ENCODE peak calls at places on chromosome 2, in seven cellular contexts. B, U, T, X, K, G and M are unnamed samples.
A peak's percentile ranks its signal among the peaks of the same experiment; 100 is the strongest.

GRCh38 chr2:156333274-156333950 is 891 bp upstream of the NR4A2 start:
- DNase-seq in U (no peak), G (no peak), B (peak; percentile 88), K (no peak), T (no peak), X (no peak), M (no peak)

GRCh38 chr2:1157107-1157506 is 206.5 kb downstream of the SNTG2 start:
- DNase-seq in X (no peak), G (no peak), B (no peak), U (no peak), T (peak; percentile 58), K (no peak), M (no peak)

GRCh38 chr2:163732718-163733117 is 3.1 kb downstream of the FIGN start:
- DNase-seq in B (no peak), G (no peak), K (no peak), U (no peak), X (no peak), T (no peak), M (no peak)

GRCh38 chr2:233995985-233996384 is 54.5 kb upstream of the SPP2 start:
- DNase-seq in G (no peak), K (no peak), X (no peak), U (no peak), B (no peak), T (no peak), M (no peak)

GRCh38 chr2:205754285-205754923 is 72.1 kb downstream of the NRP2 start:
- DNase-seq in T (no peak), U (peak; percentile 6), G (no peak), B (no peak), K (no peak), X (no peak), M (no peak)

GRCh38 chr2:120367649-120368048 is 21.7 kb downstream of the INHBB start:
- DNase-seq in T (no peak), B (no peak), X (no peak), G (no peak), K (peak; percentile 9), U (peak; percentile 55), M (no peak)

GRCh38 chr2:24745825-24746224 is 47.4 kb downstream of the PTRHD1 start:
- DNase-seq in T (no peak), B (no peak), X (no peak), K (no peak), U (no peak), G (no peak), M (no peak)

GRCh38 chr2:175432021-175432420 is 250.5 kb upstream of the ATP5MC3 start:
- DNase-seq in G (no peak), U (no peak), X (no peak), T (no peak), K (no peak), B (no peak), M (no peak)

GRCh38 chr2:20065885-20066602 is 14.6 kb upstream of the LAPTM4A start:
- DNase-seq in K (peak; percentile 76), B (no peak), U (peak; percentile 90), G (no peak), X (no peak), T (peak; percentile 46), M (no peak)

GRCh38 chr2:82062469-82062868 is 1757.9 kb upstream of the LRRTM1 start:
- DNase-seq in K (no peak), T (no peak), G (no peak), U (no peak), X (no peak), B (no peak), M (no peak)

GRCh38 chr2:85259101-85259590 is 68.6 kb downstream of the TGOLN2 start:
- DNase-seq in U (peak; percentile 75), G (no peak), T (no peak), K (no peak), X (peak; percentile 31), B (no peak), M (no peak)

GRCh38 chr2:94992360-94992759 is 33.1 kb upstream of the MAL start:
- DNase-seq in U (no peak), X (no peak), B (no peak), T (no peak), G (no peak), K (no peak), M (no peak)

GRCh38 chr2:119117891-119118882 is 40.4 kb downstream of the C1QL2 start:
- DNase-seq in K (no peak), U (no peak), X (no peak), B (no peak), G (no peak), T (no peak), M (no peak)

GRCh38 chr2:215613265-215613664 is 177.4 kb upstream of the FN1 start:
- DNase-seq in X (no peak), K (peak; percentile 20), U (peak; percentile 49), T (no peak), B (no peak), G (no peak), M (peak; percentile 23)

GRCh38 chr2:105104208-105104731 is 66.4 kb downstream of the MRPS9 start:
- DNase-seq in T (no peak), B (no peak), K (no peak), X (no peak), U (no peak), G (no peak), M (no peak)

DNA sequence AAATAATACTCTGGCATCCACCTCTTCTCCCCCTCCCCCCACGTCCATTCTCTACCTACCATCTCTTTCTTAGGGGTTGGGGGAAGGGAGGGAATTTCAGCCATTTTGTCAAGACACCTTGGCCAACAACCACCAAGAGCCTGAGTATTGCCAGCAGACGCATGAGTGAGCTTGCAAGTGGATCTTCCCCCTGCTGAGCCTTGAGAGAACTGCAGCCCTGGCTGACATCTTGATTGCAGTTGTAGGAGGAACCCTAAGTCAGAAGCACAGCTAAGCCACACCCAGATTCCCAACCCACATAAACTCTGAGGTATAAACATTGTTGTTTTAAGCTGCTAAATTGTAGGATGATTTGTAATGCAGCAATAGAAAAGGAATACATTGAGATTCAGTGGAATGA is 165.6 kb downstream of the TMEFF2 start:
- DNase-seq in G (no peak), K (no peak), T (no peak), B (no peak), X (peak; percentile 8), U (no peak), M (peak; percentile 44)
- TF ChIP-seq CTCF in G (peak; percentile 36), K (no peak), T (no peak), B (no peak), X (no peak), U (no peak), M (no peak)

GRCh38 chr2:127185093-127185492 is 35.0 kb downstream of the CYP27C1 start:
- DNase-seq in T (no peak), K (no peak), G (no peak), B (no peak), U (no peak), X (no peak), M (no peak)
- TF ChIP-seq CTCF in T (no peak), K (no peak), G (peak; percentile 18), B (no peak), U (no peak), X (no peak), M (no peak)

DNA sequence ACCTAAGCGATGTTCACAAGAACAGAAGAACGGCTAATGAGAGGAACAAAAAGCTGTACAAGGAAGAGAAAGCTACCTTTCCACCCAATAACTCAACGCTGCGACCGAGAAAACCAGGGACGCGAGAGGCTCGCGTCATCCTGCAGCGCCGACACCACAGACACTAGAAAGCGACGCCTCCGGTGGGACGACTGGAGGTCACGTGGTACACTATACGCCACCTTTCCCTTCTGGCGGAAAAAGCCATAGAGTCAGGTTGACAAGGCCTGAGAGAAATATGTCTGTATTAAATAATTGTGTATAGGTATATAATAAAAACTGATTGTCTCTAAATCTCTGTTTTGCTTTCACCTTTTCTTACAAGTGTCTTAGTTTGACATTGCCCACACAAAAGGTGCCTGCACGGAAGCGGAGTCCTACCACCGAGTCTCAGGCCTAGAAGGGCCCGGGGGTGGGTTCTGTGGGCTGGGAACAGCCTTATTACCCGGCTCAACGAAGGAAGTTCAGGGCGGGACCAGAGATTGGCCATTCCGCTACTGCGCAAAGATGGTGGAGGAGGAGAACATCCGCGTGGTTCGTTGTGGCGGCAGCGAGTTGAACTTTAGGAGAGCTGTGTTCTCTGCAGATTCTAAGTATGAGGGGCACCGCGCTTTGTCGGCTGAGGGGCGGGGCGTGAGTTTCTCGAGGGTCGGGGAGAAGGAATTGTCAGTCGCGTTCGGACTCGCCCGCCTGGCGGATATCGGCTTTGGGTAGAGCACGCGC is at the start of gene WDR75:
- DNase-seq in T (peak; percentile 92), B (peak; percentile 94), G (peak; percentile 84), X (peak; percentile 90), K (peak; percentile 91), U (peak; percentile 76), M (peak; percentile 94)
- TF ChIP-seq CTCF in T (peak; percentile 8), B (no peak), G (no peak), X (no peak), K (no peak), U (no peak), M (no peak)

GRCh38 chr2:170394988-170395387 is 217.0 kb downstream of the MYO3B start:
- DNase-seq in G (no peak), B (no peak), X (no peak), T (no peak), K (no peak), U (no peak), M (no peak)
- TF ChIP-seq CTCF in G (no peak), B (no peak), X (no peak), T (no peak), K (no peak), U (peak; percentile 28), M (no peak)